ENCODE peak calls at places on chromosome 1, in nine cellular contexts. Q is suprapubic skin, O is GM13977, L is Peyer's patch, W is HTR-8/SVneo, K is DMS 273 treated with DMSO at 0.1 percent for 48 hours, R is Ammon's horn, A is nephron progenitor cell, B is kidney tubule cell. H is an unnamed sample.

GRCh38 chr1:20947409-20947808 is 160.3 kb upstream of the HP1BP3 start:
- DNase-seq in A (no peak), W (no peak), O (no peak), R (no peak), B (no peak), L (no peak), Q (no peak), K (no peak), H (no peak)

GRCh38 chr1:14443164-14443787 is 155.2 kb upstream of the KAZN start:
- DNase-seq in R (no peak), A (no peak), Q (no peak), B (peak), W (peak), L (no peak), K (no peak), O (no peak), H (no peak)

GRCh38 chr1:7783178-7783711 is 846 bp upstream of the PER3 start:
- DNase-seq in A (peak), K (peak), B (peak), O (peak), Q (no peak), W (peak), R (peak), L (peak), H (peak)

GRCh38 chr1:158806909-158807601 is 24.1 kb upstream of the MNDA start:
- DNase-seq in O (no peak), L (no peak), W (no peak), R (no peak), Q (no peak), A (no peak), K (no peak), B (no peak), H (no peak)

GRCh38 chr1:94033849-94034248 is 87.1 kb downstream of the ABCA4 start:
- DNase-seq in A (no peak), B (no peak), O (no peak), R (no peak), L (no peak), K (no peak), Q (no peak), W (no peak), H (no peak)

GRCh38 chr1:213281610-213282316 is 230.7 kb downstream of the RPS6KC1 start:
- DNase-seq in A (no peak), K (peak), R (peak), Q (no peak), B (no peak), L (no peak), O (no peak), W (no peak), H (no peak)

GRCh38 chr1:58783090-58783992 is 506 bp downstream of the JUN start:
- DNase-seq in K (no peak), W (no peak), O (peak), L (peak), A (peak), R (peak), B (peak), Q (peak), H (peak)

GRCh38 chr1:235404190-235404589 is 37.0 kb downstream of the TBCE start:
- DNase-seq in B (peak), K (no peak), A (no peak), Q (no peak), R (no peak), L (no peak), W (no peak), O (no peak), H (peak)

GRCh38 chr1:97516588-97516987 is 404.2 kb downstream of the DPYD start:
- DNase-seq in B (no peak), A (no peak), O (no peak), W (no peak), K (no peak), Q (no peak), R (no peak), L (no peak), H (no peak)

GRCh38 chr1:184755226-184756065 is 788 bp upstream of the EDEM3 start:
- DNase-seq in R (no peak), A (no peak), L (no peak), K (no peak), Q (no peak), W (peak), B (peak), O (peak), H (peak)

GRCh38 chr1:247118946-247119446 is 14.8 kb upstream of the ZNF669 start:
- DNase-seq in W (peak), R (no peak), B (no peak), A (peak), O (no peak), L (no peak), K (peak), Q (no peak), H (peak)